ENCODE peak calls at places on chromosomes 13 and 19, in seven cellular contexts. B is HFFc6; F is KBM-7; U is skeletal muscle cell; X is endothelial cell; W is CD8-positive, alpha-beta memory T cell; M is activated CD4-positive, CD25-positive, alpha-beta regulatory T cell treated with anti-CD3 and anti-CD28 coated beads, Interleukin-2, amount 50 U/mL, for 16 hours. Z is an unnamed sample.

GRCh38 chr13:58437436-58437835 is 805.9 kb downstream of the PCDH17 start:
- DNase-seq in M (no peak), X (no peak), F (no peak), B (no peak), W (no peak), U (no peak), Z (no peak)

GRCh38 chr13:110309661-110310524 is 2.8 kb downstream of the COL4A2 start:
- DNase-seq in U (no peak), M (no peak), B (no peak), W (no peak), X (no peak), F (no peak), Z (no peak)

GRCh38 chr13:42277618-42278276 is 5.8 kb downstream of the AKAP11 start:
- DNase-seq in U (peak; percentile 29), B (no peak), M (no peak), W (no peak), F (no peak), X (no peak), Z (no peak)

GRCh38 chr19:17755977-17756670 is 4.8 kb downstream of the FCHO1 start:
- DNase-seq in W (peak; percentile 73), B (no peak), M (no peak), F (peak; percentile 58), U (no peak), X (peak; percentile 59), Z (no peak)

GRCh38 chr13:48159436-48160225 is 64.7 kb upstream of the MED4 start:
- DNase-seq in W (no peak), X (no peak), B (no peak), U (no peak), F (no peak), M (no peak), Z (no peak)

GRCh38 chr19:4337906-4338440 is 654 bp downstream of the STAP2 start:
- DNase-seq in M (no peak), B (no peak), U (no peak), W (no peak), X (no peak), F (no peak), Z (no peak)

GRCh38 chr13:77431449-77431848 is 104.1 kb upstream of the SCEL start:
- DNase-seq in F (no peak), B (no peak), W (no peak), U (no peak), M (no peak), X (no peak), Z (no peak)

GRCh38 chr19:6685962-6686627 is 16.1 kb upstream of the TNFSF14 start:
- DNase-seq in U (no peak), W (no peak), B (no peak), F (no peak), M (no peak), X (no peak), Z (no peak)

GRCh38 chr19:8185343-8186068 is 23.7 kb upstream of the CERS4 start:
- DNase-seq in X (no peak), B (no peak), W (no peak), M (no peak), F (no peak), U (no peak), Z (no peak)

GRCh38 chr19:14081797-14082674 is 3.5 kb downstream of the C19orf67 start:
- DNase-seq in M (no peak), U (no peak), W (peak; percentile 71), B (no peak), F (no peak), X (peak; percentile 38), Z (no peak)

GRCh38 chr13:75480691-75481175 is 1.2 kb downstream of the TBC1D4 start:
- DNase-seq in F (peak; percentile 75), W (no peak), X (peak; percentile 36), M (no peak), B (peak; percentile 25), U (no peak), Z (no peak)

GRCh38 chr19:11887247-11887617 is 350 bp upstream of the ZNF69 start:
- DNase-seq in B (no peak), F (no peak), W (no peak), U (no peak), M (no peak), X (no peak), Z (no peak)

GRCh38 chr13:104314926-104315535 is 1248.8 kb upstream of the SLC10A2 start:
- DNase-seq in M (no peak), X (no peak), W (no peak), B (no peak), U (no peak), F (no peak), Z (no peak)

GRCh38 chr13:94713556-94714182 is 1.3 kb upstream of the SOX21 start:
- DNase-seq in B (no peak), X (no peak), F (no peak), M (no peak), W (no peak), U (no peak), Z (no peak)

GRCh38 chr19:23789246-23789645 is 30.6 kb upstream of the ZNF681 start:
- DNase-seq in B (no peak), F (no peak), W (no peak), X (no peak), U (no peak), M (no peak), Z (no peak)

GRCh38 chr13:32496574-32497160 is 41.9 kb downstream of the N4BP2L2 start:
- DNase-seq in W (no peak), U (no peak), F (peak; percentile 13), X (no peak), B (no peak), M (no peak), Z (no peak)

GRCh38 chr19:34712606-34713261 is 21.3 kb upstream of the ZNF181 start:
- DNase-seq in W (peak; percentile 72), B (peak; percentile 71), U (peak; percentile 37), X (peak; percentile 59), F (peak; percentile 70), M (peak; percentile 39), Z (peak; percentile 53)

GRCh38 chr19:47417107-47417745 is 2.1 kb downstream of the MEIS3 start:
- DNase-seq in F (no peak), W (no peak), M (no peak), U (no peak), X (no peak), B (no peak), Z (no peak)